ENCODE peak calls at places on chromosomes 1 and 21, in four cellular contexts. T, D, W and K are unnamed samples.

GRCh38 chr1:211356723-211357418 is 30.2 kb downstream of the TRAF5 start:
- DNase-seq in W (no peak), D (no peak), T (no peak), K (no peak)

GRCh38 chr1:100234432-100234831 is 15.2 kb downstream of the DBT start:
- DNase-seq in D (no peak), T (no peak), W (no peak), K (no peak)

GRCh38 chr1:223319913-223320600 is 43.9 kb downstream of the SUSD4 start:
- DNase-seq in D (no peak), W (no peak), T (no peak), K (no peak)

GRCh38 chr1:218304281-218305039 is 19.4 kb downstream of the RRP15 start:
- DNase-seq in W (no peak), T (no peak), D (no peak), K (no peak)

GRCh38 chr1:5513891-5514515 is 478.2 kb downstream of the NPHP4 start:
- DNase-seq in T (no peak), D (no peak), W (no peak), K (no peak)

GRCh38 chr1:12461764-12462163 is 156.2 kb downstream of the DHRS3 start:
- DNase-seq in T (no peak), D (no peak), W (no peak), K (no peak)

GRCh38 chr1:98035587-98035986 is 114.8 kb upstream of the DPYD start:
- DNase-seq in W (no peak), T (no peak), D (no peak), K (no peak)

GRCh38 chr1:109657395-109657794 is 1.5 kb downstream of the GSTM4 start:
- DNase-seq in W (no peak), T (no peak), D (no peak), K (no peak)

GRCh38 chr1:83060216-83060615 is 938.7 kb downstream of the TTLL7 start:
- DNase-seq in T (no peak), W (no peak), D (no peak), K (no peak)

GRCh38 chr1:62530516-62531154 is 66.7 kb upstream of the ANGPTL3 start:
- DNase-seq in W (peak; percentile 70), D (no peak), T (no peak), K (peak; percentile 31)

GRCh38 chr1:244273845-244274619 is 177.7 kb downstream of the ADSS2 start:
- DNase-seq in D (no peak), T (peak; percentile 79), W (peak; percentile 54), K (no peak)

GRCh38 chr1:67609572-67609939 is 75.4 kb upstream of the GADD45A start:
- DNase-seq in W (no peak), T (no peak), D (no peak), K (no peak)

GRCh38 chr1:247273013-247273412 is 17.1 kb downstream of the VN1R5 start:
- DNase-seq in D (no peak), T (no peak), W (peak; percentile 55), K (no peak)

GRCh38 chr1:247281001-247281574 is 25.2 kb downstream of the VN1R5 start:
- DNase-seq in T (no peak), W (no peak), D (no peak), K (no peak)

GRCh38 chr1:147079400-147080012 is 92.8 kb downstream of the PRKAB2 start:
- DNase-seq in W (no peak), D (no peak), T (no peak), K (no peak)

GRCh38 chr1:23559136-23559984 is at the start of gene ID3:
- DNase-seq in D (peak; percentile 90), T (peak; percentile 96), W (peak; percentile 86), K (peak; percentile 91)

GRCh38 chr1:10267319-10267718 is 56.9 kb downstream of the KIF1B start:
- DNase-seq in T (no peak), D (no peak), W (no peak), K (no peak)

GRCh38 chr1:34924759-34925555 is 4.5 kb downstream of the DLGAP3 start:
- DNase-seq in T (peak; percentile 60), W (no peak), D (peak; percentile 86), K (peak; percentile 86)

GRCh38 chr1:192357904-192358303 is 41.1 kb downstream of the RGS21 start:
- DNase-seq in W (no peak), D (no peak), T (no peak), K (no peak)

GRCh38 chr1:10873189-10873588 is 76.7 kb upstream of the CASZ1 start:
- DNase-seq in T (no peak), W (no peak), D (no peak), K (no peak)

GRCh38 chr1:58000821-58001220 is 545.7 kb downstream of the OMA1 start:
- DNase-seq in T (no peak), D (no peak), W (no peak), K (no peak)

GRCh38 chr1:16628361-16629111 is 15.2 kb upstream of the NBPF1 start:
- DNase-seq in W (no peak), D (no peak), T (no peak), K (no peak)

GRCh38 chr1:225437710-225438437 is 10.0 kb upstream of the LBR start:
- DNase-seq in D (no peak), T (no peak), W (no peak), K (no peak)

GRCh38 chr1:1602321-1602931 is 2.5 kb upstream of the FNDC10 start:
- DNase-seq in W (no peak), T (no peak), D (peak; percentile 80), K (no peak)

GRCh38 chr1:180194546-180195207 is 35.4 kb upstream of the LHX4 start:
- DNase-seq in D (no peak), W (no peak), T (no peak), K (no peak)

GRCh38 chr1:231139659-231140650 is 21.9 kb upstream of the TRIM67 start:
- DNase-seq in T (no peak), D (no peak), W (no peak), K (no peak)

GRCh38 chr1:152189657-152190442 is 30.8 kb upstream of the RPTN start:
- DNase-seq in W (peak; percentile 68), T (peak; percentile 15), D (peak; percentile 81), K (no peak)

GRCh38 chr1:202643397-202644218 is 66.6 kb downstream of the SYT2 start:
- DNase-seq in T (no peak), D (no peak), W (no peak), K (no peak)

GRCh38 chr21:46208761-46209721 is 19.5 kb downstream of the LSS start:
- DNase-seq in D (no peak), T (no peak), W (no peak), K (no peak)

GRCh38 chr1:39173995-39174380 is 30.5 kb upstream of the MACF1 start:
- DNase-seq in W (no peak), D (no peak), T (no peak), K (no peak)

GRCh38 chr1:186183219-186183618 is 191.8 kb downstream of the TPR start:
- DNase-seq in D (no peak), W (no peak), T (no peak), K (no peak)

GRCh38 chr1:245448858-245449534 is 294.2 kb downstream of the KIF26B start:
- DNase-seq in T (no peak), W (no peak), D (no peak), K (no peak)

GRCh38 chr1:22273686-22274681 is 131.1 kb upstream of the WNT4 start:
- DNase-seq in D (no peak), W (no peak), T (no peak), K (no peak)

GRCh38 chr21:39715804-39716397 is 29.1 kb upstream of the IGSF5 start:
- DNase-seq in T (peak; percentile 28), W (peak; percentile 52), D (peak; percentile 37), K (peak; percentile 35)

GRCh38 chr21:46498335-46499050 is 39.8 kb downstream of the DIP2A start:
- DNase-seq in W (no peak), D (no peak), T (no peak), K (no peak)

GRCh38 chr1:113982955-113983742 is 3.9 kb downstream of the OLFML3 start:
- DNase-seq in D (no peak), T (peak; percentile 19), W (no peak), K (no peak)

GRCh38 chr1:99177465-99177864 is 86.8 kb upstream of the PLPPR4 start:
- DNase-seq in W (no peak), D (no peak), T (no peak), K (no peak)

GRCh38 chr1:167439301-167439988 is 78.9 kb downstream of the CD247 start:
- DNase-seq in W (peak; percentile 69), D (no peak), T (no peak), K (peak; percentile 30)

DNA sequence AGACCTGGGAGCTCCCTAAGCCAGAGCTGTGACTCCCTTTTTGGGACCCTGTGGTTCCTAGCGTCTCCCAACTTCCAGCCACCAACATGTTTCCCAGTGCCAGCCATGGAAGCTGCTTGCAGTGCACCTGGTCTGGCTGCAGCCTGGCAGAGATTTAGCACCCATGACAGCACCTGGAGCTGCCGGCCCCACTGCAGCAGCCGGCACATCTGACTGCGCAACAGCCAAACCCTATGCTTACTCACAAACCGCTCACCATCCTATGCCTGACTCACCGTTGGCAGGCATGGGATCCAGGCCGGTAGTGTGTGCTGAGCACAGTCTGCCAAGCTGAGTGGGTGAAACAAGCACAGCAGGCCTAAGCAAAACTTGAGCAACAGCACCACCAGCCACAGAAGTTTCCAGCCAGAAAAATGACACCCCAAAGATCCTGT is 435.9 kb upstream of the PRMT6 start:
- DNase-seq in W (peak; percentile 67), T (no peak), D (no peak), K (no peak)
- TF ChIP-seq CTCF in W (no peak), T (no peak), D (no peak), K (no peak)

GRCh38 chr21:30958737-30959136 is 77.4 kb upstream of the KRTAP11-1 start:
- DNase-seq in W (no peak), D (no peak), T (no peak), K (no peak)

GRCh38 chr21:30962013-30962412 is 76.3 kb downstream of the KRTAP19-8 start:
- DNase-seq in W (no peak), D (no peak), T (no peak), K (no peak)
- TF ChIP-seq CTCF in W (no peak), D (no peak), T (no peak), K (peak; percentile 34)

GRCh38 chr1:178094752-178095645 is 1.1 kb downstream of the RASAL2 start:
- DNase-seq in W (no peak), D (no peak), T (no peak), K (no peak)
- TF ChIP-seq CTCF in W (no peak), D (no peak), T (no peak), K (no peak)

DNA sequence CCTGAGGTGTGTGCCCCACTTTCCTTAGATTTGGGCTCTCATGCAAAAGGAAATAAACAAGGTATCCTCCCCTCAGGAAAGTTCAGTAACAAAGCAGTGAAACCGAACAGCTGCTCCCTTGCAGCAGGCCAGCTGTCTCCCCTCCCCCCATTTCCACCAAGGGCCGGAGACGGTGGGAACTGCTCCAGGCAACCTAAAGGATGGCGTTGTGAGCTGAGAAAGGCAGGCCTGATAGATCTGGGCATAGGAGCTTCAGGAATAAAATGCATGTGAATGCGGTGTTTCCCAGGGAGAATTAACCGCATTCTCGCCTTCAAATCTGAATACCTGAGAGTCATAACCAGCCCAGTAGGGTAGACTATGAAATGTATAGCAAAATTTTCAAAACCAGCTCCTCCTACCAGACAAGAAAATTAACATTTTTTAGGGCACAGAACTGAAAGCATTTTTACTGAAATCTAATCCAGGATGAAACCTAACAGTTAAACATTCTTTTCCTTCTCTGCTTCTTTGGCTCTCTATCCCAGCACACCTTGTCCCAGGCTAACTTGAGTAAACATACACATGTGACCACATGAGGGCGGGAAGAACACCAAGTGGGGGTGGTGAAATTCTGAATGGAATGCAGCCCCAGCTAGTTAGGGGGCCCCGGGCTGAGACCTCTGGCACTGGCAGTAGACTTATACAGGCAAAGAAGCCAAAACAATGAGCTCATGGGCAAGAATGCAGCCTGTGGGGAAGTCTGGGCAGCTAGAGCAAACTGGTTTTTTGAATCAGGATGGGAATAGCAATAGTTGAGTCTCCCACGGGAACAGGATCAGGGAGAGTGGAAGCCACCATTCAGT is 11.5 kb downstream of the MCL1 start:
- DNase-seq in D (no peak), W (no peak), T (peak; percentile 94), K (peak; percentile 66)
- TF ChIP-seq CTCF in D (no peak), W (no peak), T (no peak), K (no peak)